ENCODE peak calls at places on chromosomes 11 and 22, in four cellular contexts. One of them, this sample, is unnamed.

GRCh38 chr11:40567392-40567791 is 892.1 kb downstream of the LRRC4C start:
- DNase-seq in adrenal gland: no peak
- DNase-seq in transverse colon: no peak
- DNase-seq in posterior cingulate gyrus: no peak
- DNase-seq in this sample: no peak

GRCh38 chr11:117882539-117882938 is 6.1 kb upstream of the FXYD6 start:
- DNase-seq in posterior cingulate gyrus: peak; percentile 61
- DNase-seq in transverse colon: no peak
- DNase-seq in adrenal gland: no peak
- DNase-seq in this sample: no peak

GRCh38 chr11:72078477-72078876 is 1.9 kb downstream of the NUMA1 start:
- DNase-seq in posterior cingulate gyrus: no peak
- DNase-seq in transverse colon: no peak
- DNase-seq in adrenal gland: no peak
- DNase-seq in this sample: no peak

GRCh38 chr11:113908107-113908506 is 3.5 kb downstream of the HTR3B start:
- DNase-seq in adrenal gland: no peak
- DNase-seq in posterior cingulate gyrus: no peak
- DNase-seq in transverse colon: no peak
- DNase-seq in this sample: no peak

GRCh38 chr22:47165998-47166397 is 403.5 kb downstream of the TBC1D22A start:
- DNase-seq in posterior cingulate gyrus: no peak
- DNase-seq in transverse colon: no peak
- DNase-seq in adrenal gland: no peak
- DNase-seq in this sample: no peak

GRCh38 chr11:112564228-112564955 is 303.7 kb upstream of the PLET1 start:
- DNase-seq in adrenal gland: no peak
- DNase-seq in transverse colon: peak; percentile 9
- DNase-seq in posterior cingulate gyrus: no peak
- DNase-seq in this sample: peak; percentile 49

GRCh38 chr22:22870577-22871398 is 16.8 kb upstream of the IGLL5 start:
- DNase-seq in posterior cingulate gyrus: no peak
- DNase-seq in transverse colon: no peak
- DNase-seq in adrenal gland: no peak
- DNase-seq in this sample: no peak

GRCh38 chr22:46737105-46737975 is 712 bp downstream of the CERK start:
- DNase-seq in transverse colon: peak; percentile 59
- DNase-seq in adrenal gland: peak; percentile 58
- DNase-seq in posterior cingulate gyrus: no peak
- DNase-seq in this sample: no peak

GRCh38 chr22:31945971-31946680 is 1.8 kb downstream of the YWHAH start:
- DNase-seq in adrenal gland: no peak
- DNase-seq in posterior cingulate gyrus: no peak
- DNase-seq in transverse colon: no peak
- DNase-seq in this sample: no peak

GRCh38 chr11:727859-728748 is 19.2 kb upstream of the TALDO1 start:
- DNase-seq in adrenal gland: peak; percentile 85
- DNase-seq in transverse colon: peak; percentile 87
- DNase-seq in posterior cingulate gyrus: peak; percentile 68
- DNase-seq in this sample: peak; percentile 73

GRCh38 chr22:50704510-50705218 is 32.0 kb downstream of the SHANK3 start:
- DNase-seq in adrenal gland: no peak
- DNase-seq in posterior cingulate gyrus: peak; percentile 12
- DNase-seq in transverse colon: no peak
- DNase-seq in this sample: no peak

GRCh38 chr11:77602385-77603105 is 12.8 kb downstream of the AQP11 start:
- DNase-seq in adrenal gland: no peak
- DNase-seq in transverse colon: no peak
- DNase-seq in posterior cingulate gyrus: no peak
- DNase-seq in this sample: no peak

GRCh38 chr11:134025086-134025437 is 43.8 kb upstream of the JAM3 start:
- DNase-seq in transverse colon: no peak
- DNase-seq in adrenal gland: no peak
- DNase-seq in posterior cingulate gyrus: peak; percentile 51
- DNase-seq in this sample: no peak

This sample was measured in mucosa of gallbladder.